ENCODE peak calls at places on chromosomes 7 and 10, in four cellular contexts. Q, Y, Z and T are unnamed samples.
A peak's percentile ranks its signal among the peaks of the same experiment; 100 is the strongest.

GRCh38 chr7:107494315-107494751 is 24.5 kb downstream of the GPR22 start:
- DNase-seq in Q (no peak), Y (no peak), Z (no peak), T (no peak)

GRCh38 chr7:16660702-16661464 is 14.9 kb downstream of the BZW2 start:
- DNase-seq in Q (no peak), Y (no peak), Z (no peak), T (no peak)

GRCh38 chr10:63491558-63492316 is 26.0 kb upstream of the JMJD1C start:
- DNase-seq in Q (no peak), Y (no peak), Z (no peak), T (no peak)

GRCh38 chr10:132925071-132925561 is 17.3 kb downstream of the CFAP46 start:
- DNase-seq in Q (no peak), Y (no peak), Z (no peak), T (no peak)

GRCh38 chr10:73810735-73811465 is 498 bp downstream of the NDST2 start:
- DNase-seq in Q (peak; percentile 61), Y (peak; percentile 58), Z (peak; percentile 69), T (peak; percentile 14)

GRCh38 chr10:98748298-98748697 is 301.6 kb upstream of the HPS1 start:
- DNase-seq in Q (peak; percentile 65), Y (no peak), Z (no peak), T (peak; percentile 50)

GRCh38 chr7:31887006-31887405 is 183.2 kb downstream of the PDE1C start:
- DNase-seq in Q (no peak), Y (no peak), Z (no peak), T (no peak)

GRCh38 chr7:42972703-42973500 is 40.7 kb downstream of the MRPL32 start:
- DNase-seq in Q (no peak), Y (peak; percentile 48), Z (no peak), T (no peak)

GRCh38 chr7:131909151-131909768 is 352.8 kb upstream of the PODXL start:
- DNase-seq in Q (peak; percentile 54), Y (no peak), Z (peak; percentile 67), T (no peak)

GRCh38 chr10:103985726-103986125 is 18.8 kb downstream of the SLK start:
- DNase-seq in Q (no peak), Y (no peak), Z (no peak), T (no peak)

GRCh38 chr10:67977246-67977645 is 92.8 kb downstream of the SIRT1 start:
- DNase-seq in Q (no peak), Y (no peak), Z (no peak), T (no peak)

GRCh38 chr10:27104919-27105318 is 4.6 kb upstream of the ANKRD26 start:
- DNase-seq in Q (no peak), Y (no peak), Z (no peak), T (no peak)

GRCh38 chr10:78712147-78712546 is 356.6 kb upstream of the ZMIZ1 start:
- DNase-seq in Q (no peak), Y (no peak), Z (no peak), T (no peak)

GRCh38 chr10:63886281-63887025 is 365.3 kb downstream of the REEP3 start:
- DNase-seq in Q (no peak), Y (no peak), Z (no peak), T (no peak)

GRCh38 chr10:49368256-49368655 is 27.6 kb downstream of the DRGX start:
- DNase-seq in Q (no peak), Y (no peak), Z (no peak), T (no peak)

GRCh38 chr7:12570529-12571461 is at the start of gene SCIN:
- DNase-seq in Q (peak; percentile 61), Y (peak; percentile 46), Z (peak; percentile 86), T (peak; percentile 50)

GRCh38 chr10:84269773-84270172 is 24.9 kb downstream of the RGR start:
- DNase-seq in Q (no peak), Y (no peak), Z (no peak), T (no peak)

GRCh38 chr7:6271694-6272371 is 591 bp downstream of the CYTH3 start:
- DNase-seq in Q (no peak), Y (peak; percentile 25), Z (peak; percentile 59), T (no peak)

GRCh38 chr10:31961675-31962074 is 33.0 kb upstream of the ARHGAP12 start:
- DNase-seq in Q (no peak), Y (peak; percentile 33), Z (no peak), T (no peak)

GRCh38 chr10:90051474-90051873 is 350.1 kb downstream of the KIF20B start:
- DNase-seq in Q (no peak), Y (no peak), Z (no peak), T (no peak)

GRCh38 chr7:24336461-24336860 is 52.5 kb downstream of the NPY start:
- DNase-seq in Q (no peak), Y (no peak), Z (no peak), T (no peak)

GRCh38 chr10:17229016-17229716 is 1.1 kb downstream of the VIM start:
- DNase-seq in Q (peak; percentile 89), Y (peak; percentile 85), Z (peak; percentile 82), T (peak; percentile 90)

GRCh38 chr10:84205049-84205852 is 10.9 kb downstream of the CDHR1 start:
- DNase-seq in Q (peak; percentile 74), Y (peak; percentile 62), Z (peak; percentile 88), T (peak; percentile 84)

GRCh38 chr10:1712314-1712713 is 25.0 kb downstream of the ADARB2 start:
- DNase-seq in Q (no peak), Y (no peak), Z (no peak), T (no peak)

GRCh38 chr10:77080361-77081027 is 557.1 kb downstream of the KCNMA1 start:
- DNase-seq in Q (no peak), Y (no peak), Z (no peak), T (no peak)

GRCh38 chr10:14431868-14432267 is 101.1 kb upstream of the FRMD4A start:
- DNase-seq in Q (no peak), Y (no peak), Z (no peak), T (no peak)

GRCh38 chr10:14438057-14438456 is 107.3 kb upstream of the FRMD4A start:
- DNase-seq in Q (no peak), Y (no peak), Z (no peak), T (no peak)

GRCh38 chr10:14429043-14429713 is 98.5 kb upstream of the FRMD4A start:
- DNase-seq in Q (peak; percentile 28), Y (no peak), Z (no peak), T (no peak)

GRCh38 chr10:14436233-14436632 is 105.5 kb upstream of the FRMD4A start:
- DNase-seq in Q (no peak), Y (no peak), Z (no peak), T (no peak)

GRCh38 chr10:14433147-14433546 is 102.4 kb upstream of the FRMD4A start:
- DNase-seq in Q (no peak), Y (no peak), Z (no peak), T (no peak)
- H3K4me3 ChIP-seq in Q (no peak overlapping the region), Y (no peak overlapping the region), Z (no peak overlapping the region), T (no peak overlapping the region)

GRCh38 chr7:30472081-30472770 is 6.4 kb downstream of the NOD1 start:
- DNase-seq in Q (no peak), Y (no peak), Z (no peak), T (no peak)
- H3K4me1 ChIP-seq in Q (peaks cover 20% of the 10 kb centered on the region), Y (peaks cover 59% of the 10 kb centered on the region), Z (peaks cover 30% of the 10 kb centered on the region), T (peaks cover 13% of the 10 kb centered on the region)

GRCh38 chr10:11555556-11555955 is 55.9 kb downstream of the USP6NL start:
- DNase-seq in Q (no peak), Y (no peak), Z (no peak), T (no peak)

GRCh38 chr10:11551104-11551503 is 60.3 kb downstream of the USP6NL start:
- DNase-seq in Q (no peak), Y (no peak), Z (no peak), T (no peak)

GRCh38 chr10:11548763-11549089 is 62.7 kb downstream of the USP6NL start:
- DNase-seq in Q (no peak), Y (no peak), Z (no peak), T (no peak)

GRCh38 chr10:11553773-11554381 is 57.6 kb downstream of the USP6NL start:
- DNase-seq in Q (no peak), Y (no peak), Z (no peak), T (no peak)

DNA sequence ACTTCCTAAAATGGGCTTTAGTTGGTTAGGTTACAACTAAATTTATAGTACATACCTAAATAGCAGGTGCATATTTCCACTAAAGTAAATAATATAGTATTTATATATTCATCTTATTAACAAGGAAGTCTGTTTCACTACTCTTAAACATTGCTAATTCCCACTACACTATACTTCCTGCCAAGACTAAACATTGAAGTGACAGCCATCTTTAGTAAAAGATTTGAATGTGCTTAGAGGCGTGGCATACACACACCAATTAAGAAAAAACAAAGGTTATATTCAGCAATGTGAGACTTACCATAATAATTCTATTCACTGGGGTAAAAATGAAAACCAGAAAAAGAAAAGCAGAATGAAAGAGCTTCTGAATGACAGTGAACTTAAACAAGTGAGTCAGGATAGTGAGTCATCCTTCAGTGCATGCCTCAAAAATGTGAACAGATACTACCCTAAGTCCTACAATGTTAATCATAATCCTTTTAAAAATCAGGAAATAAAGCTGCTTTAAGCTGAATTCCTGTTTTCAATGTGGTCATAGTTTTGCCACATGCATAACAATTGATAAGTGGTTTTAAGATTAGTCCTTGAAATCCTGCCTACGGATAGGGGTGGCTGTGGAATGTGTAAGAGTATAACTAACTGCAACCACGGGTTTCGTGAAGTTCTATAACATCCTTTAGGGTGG is 59.4 kb downstream of the USP6NL start:
- DNase-seq in Q (no peak), Y (peak; percentile 19), Z (no peak), T (peak; percentile 94)
- H3K4me3 ChIP-seq in Q (no peak overlapping the region), Y (no peak overlapping the region), Z (no peak overlapping the region), T (no peak overlapping the region)

GRCh38 chr10:119367841-119368549 is 160.6 kb downstream of the GRK5 start:
- DNase-seq in Q (no peak), Y (no peak), Z (no peak), T (no peak)
- H3K4me1 ChIP-seq in Q (peaks cover 28% of the 10 kb centered on the region), Y (no peaks in the 10 kb centered on the region), Z (peaks cover 12% of the 10 kb centered on the region), T (peaks cover 6% of the 10 kb centered on the region)

GRCh38 chr7:103348452-103348851 is 1.0 kb downstream of the PSMC2 start:
- DNase-seq in Q (no peak), Y (no peak), Z (no peak), T (no peak)
- H3K4me3 ChIP-seq in Q (peak overlapping the region; percentile 74), Y (peak overlapping the region; percentile 58), Z (peak overlapping the region; percentile 60), T (peak overlapping the region; percentile 66)

DNA sequence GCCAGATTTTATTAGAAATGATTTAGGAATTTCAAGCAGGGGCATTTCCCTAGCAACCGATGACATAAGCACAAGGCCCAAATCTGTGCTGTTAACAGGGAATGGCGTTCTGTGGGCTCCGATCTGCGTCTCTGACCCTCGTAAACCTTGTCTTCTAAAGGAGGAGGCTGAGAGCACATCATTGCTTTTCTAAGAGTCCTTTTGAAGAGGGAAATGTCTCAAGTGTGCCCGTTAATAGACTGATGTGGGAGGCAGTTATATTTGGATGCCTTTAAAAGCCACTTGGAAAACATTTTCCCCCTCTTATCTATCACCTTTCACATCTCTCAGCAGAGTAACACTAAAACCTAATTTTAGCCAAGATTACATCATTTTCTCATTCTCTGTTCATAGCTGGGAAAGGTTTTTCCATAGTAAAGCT is 424.1 kb upstream of the GALNT17 start:
- DNase-seq in Q (no peak), Y (no peak), Z (no peak), T (no peak)
- H3K4me1 ChIP-seq in Q (peaks cover 64% of the 10 kb centered on the region), Y (peaks cover 12% of the 10 kb centered on the region), Z (peaks cover 7% of the 10 kb centered on the region), T (peaks cover 13% of the 10 kb centered on the region)

DNA sequence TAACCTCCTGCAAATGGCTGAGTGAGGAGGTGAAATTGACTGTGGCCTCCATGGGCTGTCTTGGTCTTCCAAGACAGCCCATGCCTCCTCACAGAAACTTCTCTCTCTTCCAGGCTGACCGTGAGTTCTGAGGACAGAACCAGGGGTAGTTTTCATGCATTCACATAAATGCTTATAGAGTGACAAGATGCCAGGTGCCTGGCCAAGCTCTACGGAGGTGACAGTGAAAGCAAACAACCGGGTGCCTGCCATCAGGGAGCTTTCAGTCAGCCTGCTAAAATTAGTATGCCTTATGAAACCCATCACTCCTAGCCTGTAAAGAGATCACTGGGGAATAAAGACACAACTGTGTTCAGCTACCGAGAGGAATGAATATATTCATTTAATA is 919 bp upstream of the RHOBTB1 start:
- DNase-seq in Q (no peak), Y (no peak), Z (no peak), T (no peak)
- H3K4me3 ChIP-seq in Q (peak overlapping the region; percentile 79), Y (peak overlapping the region; percentile 63), Z (no peak overlapping the region), T (peak overlapping the region; percentile 51)